ENCODE peak calls at places on chromosome X, in five cellular contexts. X is brain microvascular endothelial cell, K is heart right ventricle, U is fibroblast of mammary gland, P is DND-41. L is an unnamed sample.

GRCh38 chrX:13750204-13750603 is 15.7 kb downstream of the OFD1 start:
- DNase-seq in X (peak; percentile 49), K (no peak), U (peak; percentile 64), P (no peak), L (peak; percentile 41)

GRCh38 chrX:318068-318738 is 393 bp downstream of the GTPBP6 start:
- DNase-seq in U (peak; percentile 97), X (peak; percentile 99), P (peak; percentile 99), K (peak; percentile 98), L (peak; percentile 100)

GRCh38 chrX:320126-320783 is 1.7 kb upstream of the GTPBP6 start:
- DNase-seq in P (no peak), X (no peak), U (peak; percentile 18), K (no peak), L (no peak)

GRCh38 chrX:66902081-66902480 is 263.2 kb upstream of the EDA2R start:
- DNase-seq in U (no peak), X (no peak), P (no peak), K (no peak), L (no peak)

GRCh38 chrX:84064814-84065213 is 123.2 kb downstream of the RPS6KA6 start:
- DNase-seq in P (no peak), X (no peak), K (no peak), U (peak; percentile 5), L (no peak)

GRCh38 chrX:71301195-71301924 is at the start of gene ITGB1BP2:
- DNase-seq in K (peak; percentile 36), X (no peak), P (no peak), U (peak; percentile 40), L (peak; percentile 1)

GRCh38 chrX:65034641-65035450 is 58.6 kb upstream of the ZC4H2 start:
- DNase-seq in P (peak; percentile 87), U (peak; percentile 71), K (peak; percentile 41), X (peak; percentile 55), L (peak; percentile 19)

GRCh38 chrX:121254336-121254735 is 206.9 kb downstream of the GLUD2 start:
- DNase-seq in X (no peak), P (no peak), K (no peak), U (peak; percentile 15), L (no peak)

GRCh38 chrX:12978205-12979010 is 3.5 kb downstream of the TMSB4X start:
- DNase-seq in U (peak; percentile 91), X (peak; percentile 81), P (peak; percentile 84), K (peak; percentile 18), L (no peak)

GRCh38 chrX:17560385-17560784 is 176.9 kb upstream of the SCML1 start:
- DNase-seq in U (no peak), X (no peak), K (no peak), P (no peak), L (no peak)

GRCh38 chrX:123626962-123627361 is 105.9 kb downstream of the THOC2 start:
- DNase-seq in K (no peak), P (no peak), U (peak; percentile 54), X (peak; percentile 20), L (peak; percentile 8)

GRCh38 chrX:120242807-120243206 is 7.8 kb upstream of the ZBTB33 start:
- DNase-seq in K (no peak), X (no peak), U (no peak), P (no peak), L (no peak)

GRCh38 chrX:99703467-99703866 is 706.6 kb downstream of the PCDH19 start:
- DNase-seq in P (no peak), U (no peak), K (no peak), X (no peak), L (no peak)

GRCh38 chrX:79146552-79147390 is 2.3 kb downstream of the GPR174 start:
- DNase-seq in U (no peak), K (no peak), P (peak; percentile 36), X (no peak), L (no peak)

GRCh38 chrX:108250654-108251579 is 159.3 kb downstream of the ATG4A start:
- DNase-seq in U (no peak), P (no peak), X (no peak), K (peak; percentile 6), L (no peak)

GRCh38 chrX:12992544-12993118 is 17.7 kb downstream of the TMSB4X start:
- DNase-seq in U (no peak), P (no peak), K (no peak), X (no peak), L (no peak)

GRCh38 chrX:47143894-47144625 is 442 bp downstream of the NDUFB11 start:
- DNase-seq in P (no peak), X (no peak), K (peak; percentile 25), U (peak; percentile 33), L (no peak)

GRCh38 chrX:141814213-141814857 is 23.8 kb upstream of the MAGEC3 start:
- DNase-seq in P (no peak), K (no peak), X (no peak), U (no peak), L (no peak)

GRCh38 chrX:69029696-69030245 is 135.5 kb downstream of the PJA1 start:
- DNase-seq in U (no peak), P (no peak), X (no peak), K (no peak), L (no peak)

GRCh38 chrX:97039363-97040029 is 155.8 kb downstream of the RPA4 start:
- DNase-seq in U (peak; percentile 53), K (peak; percentile 53), X (peak; percentile 47), P (no peak), L (peak; percentile 28)

GRCh38 chrX:77793950-77794349 is 7.9 kb upstream of the ATRX start:
- DNase-seq in X (no peak), K (no peak), U (no peak), P (no peak), L (no peak)

GRCh38 chrX:103631145-103631544 is 2.4 kb downstream of the TCEAL1 start:
- DNase-seq in P (no peak), K (no peak), U (no peak), X (no peak), L (no peak)
- H3K4me3 ChIP-seq in P (no peak overlapping the region), K (no peak overlapping the region), U (no peak overlapping the region), X (no peak overlapping the region), L (no peak overlapping the region)

DNA sequence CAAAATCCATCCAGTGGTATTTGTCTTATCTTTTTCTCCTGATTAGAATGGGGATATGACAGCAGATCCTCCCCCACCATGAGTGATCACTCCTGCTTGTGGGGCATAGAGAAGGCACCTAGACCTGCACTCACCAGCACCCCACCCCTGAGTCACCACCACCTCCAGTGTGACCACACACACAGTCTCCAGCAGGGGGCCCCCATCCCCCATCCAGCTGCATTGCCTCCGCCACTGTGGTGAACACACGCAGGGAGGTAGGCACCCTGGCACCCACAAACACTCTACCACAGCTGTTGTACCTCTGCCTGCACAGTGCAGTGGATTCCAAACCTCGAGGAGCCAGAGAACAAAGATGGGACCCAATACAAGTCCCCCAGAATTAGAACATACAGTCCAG is 9.0 kb upstream of the MAGEA8 start:
- DNase-seq in K (peak; percentile 3), U (peak; percentile 0), P (peak; percentile 62), X (peak; percentile 23), L (no peak)
- TF ChIP-seq CTCF in K (peak; percentile 4), U (peak; percentile 4), P (peak; percentile 65), X (peak; percentile 55), L (no peak)

GRCh38 chrX:155880586-155881157 is 473 bp upstream of the VAMP7 start:
- DNase-seq in K (no peak), U (no peak), P (no peak), X (no peak), L (no peak)
- H3K4me3 ChIP-seq in K (peak overlapping the region; percentile 83), U (peak overlapping the region; percentile 79), P (peak overlapping the region; percentile 44), X (peak overlapping the region; percentile 80), L (peak overlapping the region; percentile 78)

GRCh38 chrX:37060999-37061398 is 52.8 kb downstream of the FAM47C start:
- DNase-seq in P (peak; percentile 10), K (no peak), X (peak; percentile 22), U (peak; percentile 46), L (peak; percentile 31)
- TF ChIP-seq CTCF in P (peak; percentile 64), K (peak; percentile 41), X (peak; percentile 57), U (peak; percentile 63), L (peak; percentile 57)

DNA sequence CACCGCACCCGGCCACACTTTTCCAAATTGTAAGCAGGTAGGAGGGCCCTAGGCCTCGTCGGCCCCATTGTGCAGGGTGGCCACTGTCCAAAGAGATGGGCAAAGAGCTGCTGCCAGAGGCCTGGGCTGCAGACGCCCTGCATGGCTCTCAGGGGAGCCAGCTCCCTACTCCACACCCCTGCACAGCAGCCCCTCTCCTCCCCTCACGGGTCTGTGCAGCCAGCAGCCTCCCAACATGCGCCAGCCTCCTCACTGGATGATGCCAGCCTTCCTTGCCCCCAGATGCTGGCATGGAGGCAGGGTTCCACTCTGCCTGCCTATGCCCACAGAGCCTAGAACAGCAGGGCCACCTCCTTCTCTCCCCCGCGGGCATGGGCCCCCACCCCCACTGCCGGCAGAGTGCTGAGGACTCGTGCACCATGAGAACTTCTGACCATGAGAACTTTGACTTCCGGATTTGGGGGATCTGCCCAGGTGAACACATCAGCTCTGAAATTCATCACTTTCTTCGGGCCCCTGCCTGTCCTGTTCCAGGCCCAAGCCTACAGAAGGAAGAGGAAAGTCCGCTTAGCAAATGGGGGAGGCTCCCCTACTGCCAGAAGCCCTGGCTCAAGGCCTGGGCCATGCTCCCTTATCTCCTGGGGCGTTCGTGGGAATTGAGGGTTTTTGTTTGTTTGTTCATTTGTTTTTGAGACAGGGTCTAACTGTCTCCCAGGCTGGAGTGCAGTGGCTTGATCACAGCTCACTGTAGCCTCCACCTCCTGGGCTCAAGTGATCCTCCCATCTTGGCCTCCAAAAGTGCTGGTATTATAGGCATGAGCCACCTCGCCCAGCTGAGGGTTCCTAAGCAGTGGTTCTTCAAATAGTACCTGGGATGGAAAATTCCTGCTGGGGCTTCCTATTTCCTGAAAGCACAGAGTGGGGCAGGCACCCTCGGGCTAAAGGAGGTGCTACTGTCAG is 8.0 kb downstream of the IRAK1 start:
- DNase-seq in P (no peak), U (no peak), X (no peak), K (no peak), L (no peak)
- H3K4me3 ChIP-seq in P (no peak overlapping the region), U (no peak overlapping the region), X (no peak overlapping the region), K (no peak overlapping the region), L (no peak overlapping the region)

GRCh38 chrX:87706134-87706533 is 188.5 kb downstream of the KLHL4 start:
- DNase-seq in K (no peak), X (no peak), P (no peak), U (no peak), L (no peak)
- TF ChIP-seq CTCF in K (no peak), X (no peak), P (no peak), U (no peak), L (no peak)

DNA sequence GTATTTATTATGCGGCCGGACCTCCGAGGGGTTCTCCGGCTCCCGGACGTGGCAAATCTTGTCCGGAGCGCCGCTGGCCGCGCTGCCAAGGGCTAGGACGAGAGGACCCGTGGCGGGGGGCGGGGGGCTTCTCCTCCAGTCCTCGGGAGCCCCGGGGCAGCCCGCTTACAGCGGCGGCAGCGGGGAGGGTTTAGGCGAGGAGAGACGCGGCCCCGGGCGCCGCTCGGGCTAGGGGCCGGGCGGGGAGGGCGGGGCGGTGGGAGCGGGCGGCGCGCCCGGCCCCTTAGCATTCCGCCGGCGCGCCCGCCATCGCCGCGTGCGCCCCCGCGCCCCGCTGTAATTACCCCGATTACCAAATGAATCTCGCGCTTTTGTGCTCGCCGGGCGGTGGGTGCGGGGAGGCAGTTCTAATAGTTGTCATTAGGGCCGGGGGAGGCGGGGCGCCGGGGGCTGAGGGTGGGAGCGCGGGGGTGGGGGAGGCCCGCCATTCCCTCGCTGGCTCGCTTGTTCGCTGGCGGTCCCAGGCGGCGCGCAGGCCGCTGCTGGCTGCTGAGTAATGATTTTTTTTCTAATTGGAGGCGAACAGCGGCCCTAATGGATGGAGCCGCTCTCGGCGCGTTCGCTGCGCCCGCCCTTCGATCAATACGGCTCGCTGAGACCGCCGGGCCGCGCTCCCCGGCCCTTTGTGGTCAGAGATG is 276.6 kb downstream of the BCOR start:
- DNase-seq in K (no peak), P (no peak), X (no peak), U (peak; percentile 33), L (no peak)
- H3K4me3 ChIP-seq in K (peak overlapping the region; percentile 48), P (no peak overlapping the region), X (peak overlapping the region; percentile 43), U (no peak overlapping the region), L (peak overlapping the region; percentile 31)